ENCODE peak calls at places on chromosomes 16 and 17, in nine cellular contexts. One of them, this sample, is unnamed.

GRCh38 chr17:77892469-77893143 is 65.9 kb upstream of the TNRC6C start:
- DNase-seq in lung: no peak
- DNase-seq in heart left ventricle: no peak
- DNase-seq in tibial nerve: no peak
- DNase-seq in iPS DF 6.9: no peak
- DNase-seq in colonic mucosa: no peak
- DNase-seq in OCI-LY7: no peak
- DNase-seq in CD8-positive, alpha-beta T cell: no peak
- DNase-seq in CD8-positive, alpha-beta memory T cell: peak; percentile 34
- DNase-seq in this sample: no peak

GRCh38 chr17:17635126-17635525 is 43.6 kb upstream of the PEMT start:
- DNase-seq in lung: no peak
- DNase-seq in heart left ventricle: no peak
- DNase-seq in tibial nerve: no peak
- DNase-seq in iPS DF 6.9: no peak
- DNase-seq in colonic mucosa: no peak
- DNase-seq in OCI-LY7: no peak
- DNase-seq in CD8-positive, alpha-beta T cell: no peak
- DNase-seq in CD8-positive, alpha-beta memory T cell: peak; percentile 26
- DNase-seq in this sample: no peak

GRCh38 chr16:2511996-2512919 is 1.5 kb upstream of the ATP6V0C start:
- DNase-seq in lung: no peak
- DNase-seq in heart left ventricle: no peak
- DNase-seq in tibial nerve: no peak
- DNase-seq in iPS DF 6.9: no peak
- DNase-seq in colonic mucosa: no peak
- DNase-seq in OCI-LY7: no peak
- DNase-seq in CD8-positive, alpha-beta T cell: no peak
- DNase-seq in CD8-positive, alpha-beta memory T cell: peak; percentile 47
- DNase-seq in this sample: no peak

GRCh38 chr17:20988896-20989295 is 53.9 kb downstream of the USP22 start:
- DNase-seq in lung: no peak
- DNase-seq in heart left ventricle: no peak
- DNase-seq in tibial nerve: no peak
- DNase-seq in iPS DF 6.9: no peak
- DNase-seq in colonic mucosa: no peak
- DNase-seq in OCI-LY7: no peak
- DNase-seq in CD8-positive, alpha-beta T cell: no peak
- DNase-seq in CD8-positive, alpha-beta memory T cell: no peak
- DNase-seq in this sample: no peak

GRCh38 chr16:87689956-87690465 is 75.8 kb downstream of the KLHDC4 start:
- DNase-seq in lung: no peak
- DNase-seq in heart left ventricle: no peak
- DNase-seq in tibial nerve: no peak
- DNase-seq in iPS DF 6.9: no peak
- DNase-seq in colonic mucosa: no peak
- DNase-seq in OCI-LY7: no peak
- DNase-seq in CD8-positive, alpha-beta T cell: no peak
- DNase-seq in CD8-positive, alpha-beta memory T cell: no peak
- DNase-seq in this sample: no peak

GRCh38 chr17:27206447-27206846 is 87.5 kb upstream of the WSB1 start:
- DNase-seq in lung: no peak
- DNase-seq in heart left ventricle: no peak
- DNase-seq in tibial nerve: no peak
- DNase-seq in iPS DF 6.9: no peak
- DNase-seq in colonic mucosa: peak; percentile 25
- DNase-seq in OCI-LY7: peak; percentile 36
- DNase-seq in CD8-positive, alpha-beta T cell: no peak
- DNase-seq in CD8-positive, alpha-beta memory T cell: no peak
- DNase-seq in this sample: no peak

GRCh38 chr17:80124351-80124981 is 22.5 kb downstream of the EIF4A3 start:
- DNase-seq in lung: no peak
- DNase-seq in heart left ventricle: no peak
- DNase-seq in tibial nerve: no peak
- DNase-seq in iPS DF 6.9: peak; percentile 60
- DNase-seq in colonic mucosa: no peak
- DNase-seq in OCI-LY7: no peak
- DNase-seq in CD8-positive, alpha-beta T cell: no peak
- DNase-seq in CD8-positive, alpha-beta memory T cell: no peak
- DNase-seq in this sample: no peak

GRCh38 chr17:18118633-18118975 is 10.0 kb downstream of the MYO15A start:
- DNase-seq in lung: no peak
- DNase-seq in heart left ventricle: no peak
- DNase-seq in tibial nerve: no peak
- DNase-seq in iPS DF 6.9: no peak
- DNase-seq in colonic mucosa: no peak
- DNase-seq in OCI-LY7: no peak
- DNase-seq in CD8-positive, alpha-beta T cell: no peak
- DNase-seq in CD8-positive, alpha-beta memory T cell: no peak
- DNase-seq in this sample: no peak

GRCh38 chr16:64621616-64622015 is 500.2 kb downstream of the CDH11 start:
- DNase-seq in lung: no peak
- DNase-seq in heart left ventricle: no peak
- DNase-seq in tibial nerve: no peak
- DNase-seq in iPS DF 6.9: no peak
- DNase-seq in colonic mucosa: no peak
- DNase-seq in OCI-LY7: no peak
- DNase-seq in CD8-positive, alpha-beta T cell: no peak
- DNase-seq in CD8-positive, alpha-beta memory T cell: no peak
- DNase-seq in this sample: no peak

GRCh38 chr17:51238253-51238887 is 21.5 kb downstream of the MBTD1 start:
- DNase-seq in lung: no peak
- DNase-seq in heart left ventricle: no peak
- DNase-seq in tibial nerve: no peak
- DNase-seq in iPS DF 6.9: no peak
- DNase-seq in colonic mucosa: no peak
- DNase-seq in OCI-LY7: peak; percentile 78
- DNase-seq in CD8-positive, alpha-beta T cell: no peak
- DNase-seq in CD8-positive, alpha-beta memory T cell: no peak
- DNase-seq in this sample: no peak
- H3K27ac ChIP-seq in lung: no peak overlapping the region
- H3K27ac ChIP-seq in heart left ventricle: no peak overlapping the region
- H3K27ac ChIP-seq in tibial nerve: no peak overlapping the region
- H3K27ac ChIP-seq in iPS DF 6.9: no peak overlapping the region
- H3K27ac ChIP-seq in colonic mucosa: no peak overlapping the region
- H3K27ac ChIP-seq in OCI-LY7: peak overlapping the region; percentile 84
- H3K27ac ChIP-seq in CD8-positive, alpha-beta T cell: no peak overlapping the region
- H3K27ac ChIP-seq in CD8-positive, alpha-beta memory T cell: no peak overlapping the region
- H3K27ac ChIP-seq in this sample: no peak overlapping the region

GRCh38 chr16:50986453-50986852 is 164.6 kb downstream of the SALL1 start:
- DNase-seq in lung: no peak
- DNase-seq in heart left ventricle: no peak
- DNase-seq in tibial nerve: no peak
- DNase-seq in iPS DF 6.9: no peak
- DNase-seq in colonic mucosa: no peak
- DNase-seq in OCI-LY7: no peak
- DNase-seq in CD8-positive, alpha-beta T cell: no peak
- DNase-seq in CD8-positive, alpha-beta memory T cell: no peak
- DNase-seq in this sample: no peak
- H3K27ac ChIP-seq in lung: no peak overlapping the region
- H3K27ac ChIP-seq in heart left ventricle: no peak overlapping the region
- H3K27ac ChIP-seq in tibial nerve: no peak overlapping the region
- H3K27ac ChIP-seq in iPS DF 6.9: no peak overlapping the region
- H3K27ac ChIP-seq in colonic mucosa: no peak overlapping the region
- H3K27ac ChIP-seq in OCI-LY7: no peak overlapping the region
- H3K27ac ChIP-seq in CD8-positive, alpha-beta T cell: no peak overlapping the region
- H3K27ac ChIP-seq in CD8-positive, alpha-beta memory T cell: no peak overlapping the region
- H3K27ac ChIP-seq in this sample: no peak overlapping the region

GRCh38 chr16:46950009-46950408 is 23.5 kb downstream of the DNAJA2 start:
- DNase-seq in lung: no peak
- DNase-seq in heart left ventricle: no peak
- DNase-seq in tibial nerve: no peak
- DNase-seq in iPS DF 6.9: no peak
- DNase-seq in colonic mucosa: no peak
- DNase-seq in OCI-LY7: no peak
- DNase-seq in CD8-positive, alpha-beta T cell: no peak
- DNase-seq in CD8-positive, alpha-beta memory T cell: no peak
- DNase-seq in this sample: no peak

GRCh38 chr16:46949216-46949892 is 24.1 kb downstream of the DNAJA2 start:
- DNase-seq in lung: no peak
- DNase-seq in heart left ventricle: no peak
- DNase-seq in tibial nerve: no peak
- DNase-seq in iPS DF 6.9: no peak
- DNase-seq in colonic mucosa: no peak
- DNase-seq in OCI-LY7: no peak
- DNase-seq in CD8-positive, alpha-beta T cell: no peak
- DNase-seq in CD8-positive, alpha-beta memory T cell: no peak
- DNase-seq in this sample: no peak

GRCh38 chr16:46948548-46949166 is 24.8 kb downstream of the DNAJA2 start:
- DNase-seq in lung: no peak
- DNase-seq in heart left ventricle: no peak
- DNase-seq in tibial nerve: no peak
- DNase-seq in iPS DF 6.9: no peak
- DNase-seq in colonic mucosa: no peak
- DNase-seq in OCI-LY7: no peak
- DNase-seq in CD8-positive, alpha-beta T cell: no peak
- DNase-seq in CD8-positive, alpha-beta memory T cell: no peak
- DNase-seq in this sample: no peak

DNA sequence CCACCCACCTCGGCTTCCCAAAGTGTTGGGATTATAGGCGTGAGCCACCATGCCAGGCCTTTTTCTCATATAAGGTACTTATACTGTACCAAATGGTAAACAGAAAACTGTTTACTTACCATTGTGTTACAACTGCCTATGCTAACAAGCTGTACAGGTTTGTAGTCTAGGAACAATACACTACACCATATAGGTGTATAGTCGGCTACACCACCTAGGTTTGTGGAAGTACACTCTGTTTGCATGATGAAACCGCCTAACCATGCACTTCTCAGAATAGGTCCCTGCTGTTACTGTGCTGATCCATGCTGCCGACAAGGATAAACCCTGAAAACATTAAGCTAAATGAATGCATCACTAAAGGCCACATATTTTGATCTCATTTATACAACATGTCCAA is 18.9 kb downstream of the DNAJA2 start:
- DNase-seq in lung: no peak
- DNase-seq in heart left ventricle: no peak
- DNase-seq in tibial nerve: no peak
- DNase-seq in iPS DF 6.9: no peak
- DNase-seq in colonic mucosa: no peak
- DNase-seq in OCI-LY7: no peak
- DNase-seq in CD8-positive, alpha-beta T cell: no peak
- DNase-seq in CD8-positive, alpha-beta memory T cell: no peak
- DNase-seq in this sample: no peak
- H3K27ac ChIP-seq in lung: no peak overlapping the region
- H3K27ac ChIP-seq in heart left ventricle: no peak overlapping the region
- H3K27ac ChIP-seq in tibial nerve: no peak overlapping the region
- H3K27ac ChIP-seq in iPS DF 6.9: no peak overlapping the region
- H3K27ac ChIP-seq in colonic mucosa: no peak overlapping the region
- H3K27ac ChIP-seq in OCI-LY7: no peak overlapping the region
- H3K27ac ChIP-seq in CD8-positive, alpha-beta T cell: no peak overlapping the region
- H3K27ac ChIP-seq in CD8-positive, alpha-beta memory T cell: no peak overlapping the region
- H3K27ac ChIP-seq in this sample: no peak overlapping the region

GRCh38 chr16:56336071-56336688 is 89.2 kb downstream of the AMFR start:
- DNase-seq in lung: no peak
- DNase-seq in heart left ventricle: peak; percentile 46
- DNase-seq in tibial nerve: no peak
- DNase-seq in iPS DF 6.9: no peak
- DNase-seq in colonic mucosa: no peak
- DNase-seq in OCI-LY7: no peak
- DNase-seq in CD8-positive, alpha-beta T cell: no peak
- DNase-seq in CD8-positive, alpha-beta memory T cell: no peak
- DNase-seq in this sample: peak; percentile 72

GRCh38 chr16:56332464-56333079 is 92.8 kb downstream of the AMFR start:
- DNase-seq in lung: peak; percentile 46
- DNase-seq in heart left ventricle: peak; percentile 50
- DNase-seq in tibial nerve: peak; percentile 61
- DNase-seq in iPS DF 6.9: peak; percentile 16
- DNase-seq in colonic mucosa: peak; percentile 62
- DNase-seq in OCI-LY7: no peak
- DNase-seq in CD8-positive, alpha-beta T cell: no peak
- DNase-seq in CD8-positive, alpha-beta memory T cell: no peak
- DNase-seq in this sample: no peak

GRCh38 chr16:56336711-56337110 is 88.6 kb downstream of the AMFR start:
- DNase-seq in lung: no peak
- DNase-seq in heart left ventricle: no peak
- DNase-seq in tibial nerve: no peak
- DNase-seq in iPS DF 6.9: no peak
- DNase-seq in colonic mucosa: no peak
- DNase-seq in OCI-LY7: no peak
- DNase-seq in CD8-positive, alpha-beta T cell: no peak
- DNase-seq in CD8-positive, alpha-beta memory T cell: no peak
- DNase-seq in this sample: no peak

GRCh38 chr16:56337131-56337857 is 88.1 kb downstream of the AMFR start:
- DNase-seq in lung: no peak
- DNase-seq in heart left ventricle: no peak
- DNase-seq in tibial nerve: no peak
- DNase-seq in iPS DF 6.9: no peak
- DNase-seq in colonic mucosa: no peak
- DNase-seq in OCI-LY7: no peak
- DNase-seq in CD8-positive, alpha-beta T cell: no peak
- DNase-seq in CD8-positive, alpha-beta memory T cell: no peak
- DNase-seq in this sample: no peak

GRCh38 chr16:56334761-56335160 is 90.6 kb downstream of the AMFR start:
- DNase-seq in lung: no peak
- DNase-seq in heart left ventricle: no peak
- DNase-seq in tibial nerve: no peak
- DNase-seq in iPS DF 6.9: no peak
- DNase-seq in colonic mucosa: no peak
- DNase-seq in OCI-LY7: no peak
- DNase-seq in CD8-positive, alpha-beta T cell: no peak
- DNase-seq in CD8-positive, alpha-beta memory T cell: no peak
- DNase-seq in this sample: no peak
- H3K27ac ChIP-seq in lung: no peak overlapping the region
- H3K27ac ChIP-seq in heart left ventricle: no peak overlapping the region
- H3K27ac ChIP-seq in tibial nerve: no peak overlapping the region
- H3K27ac ChIP-seq in iPS DF 6.9: no peak overlapping the region
- H3K27ac ChIP-seq in colonic mucosa: no peak overlapping the region
- H3K27ac ChIP-seq in OCI-LY7: no peak overlapping the region
- H3K27ac ChIP-seq in CD8-positive, alpha-beta T cell: no peak overlapping the region
- H3K27ac ChIP-seq in CD8-positive, alpha-beta memory T cell: no peak overlapping the region
- H3K27ac ChIP-seq in this sample: no peak overlapping the region

GRCh38 chr17:41419712-41420111 is 4.7 kb downstream of the KRT37 start:
- DNase-seq in lung: no peak
- DNase-seq in heart left ventricle: no peak
- DNase-seq in tibial nerve: no peak
- DNase-seq in iPS DF 6.9: no peak
- DNase-seq in colonic mucosa: no peak
- DNase-seq in OCI-LY7: no peak
- DNase-seq in CD8-positive, alpha-beta T cell: no peak
- DNase-seq in CD8-positive, alpha-beta memory T cell: no peak
- DNase-seq in this sample: no peak
- H3K27ac ChIP-seq in lung: no peak overlapping the region
- H3K27ac ChIP-seq in heart left ventricle: no peak overlapping the region
- H3K27ac ChIP-seq in tibial nerve: no peak overlapping the region
- H3K27ac ChIP-seq in iPS DF 6.9: no peak overlapping the region
- H3K27ac ChIP-seq in colonic mucosa: no peak overlapping the region
- H3K27ac ChIP-seq in OCI-LY7: no peak overlapping the region
- H3K27ac ChIP-seq in CD8-positive, alpha-beta T cell: no peak overlapping the region
- H3K27ac ChIP-seq in CD8-positive, alpha-beta memory T cell: no peak overlapping the region
- H3K27ac ChIP-seq in this sample: no peak overlapping the region

GRCh38 chr17:67008101-67008500 is 36.3 kb upstream of the CACNG1 start:
- DNase-seq in lung: no peak
- DNase-seq in heart left ventricle: no peak
- DNase-seq in tibial nerve: no peak
- DNase-seq in iPS DF 6.9: no peak
- DNase-seq in colonic mucosa: no peak
- DNase-seq in OCI-LY7: no peak
- DNase-seq in CD8-positive, alpha-beta T cell: no peak
- DNase-seq in CD8-positive, alpha-beta memory T cell: no peak
- DNase-seq in this sample: no peak
- H3K27ac ChIP-seq in lung: no peak overlapping the region
- H3K27ac ChIP-seq in heart left ventricle: no peak overlapping the region
- H3K27ac ChIP-seq in tibial nerve: no peak overlapping the region
- H3K27ac ChIP-seq in iPS DF 6.9: no peak overlapping the region
- H3K27ac ChIP-seq in colonic mucosa: no peak overlapping the region
- H3K27ac ChIP-seq in OCI-LY7: no peak overlapping the region
- H3K27ac ChIP-seq in CD8-positive, alpha-beta T cell: no peak overlapping the region
- H3K27ac ChIP-seq in CD8-positive, alpha-beta memory T cell: no peak overlapping the region
- H3K27ac ChIP-seq in this sample: no peak overlapping the region